ENCODE peak calls at places on chromosomes 12 and 14, in nine cellular contexts. K is H9, X is upper lobe of right lung, C is GM23248, S is EL, N is midbrain, E is right atrium auricular region, V is lower lobe of right lung, M is fibroblast of lung. T is an unnamed sample.

GRCh38 chr14:105267820-105268548 is 19.7 kb downstream of the BTBD6 start:
- DNase-seq in K (no peak), X (no peak), C (no peak), S (no peak), N (no peak), E (no peak), V (no peak), M (no peak), T (no peak)

GRCh38 chr12:6646276-6647082 is 753 bp downstream of the ACRBP start:
- DNase-seq in K (no peak), X (no peak), C (no peak), S (no peak), N (no peak), E (no peak), V (no peak), M (no peak), T (peak; percentile 70)

GRCh38 chr12:4538207-4539160 is at the start of gene RAD51AP1:
- DNase-seq in K (peak; percentile 99), X (peak; percentile 97), C (peak; percentile 98), S (peak; percentile 97), N (peak; percentile 97), E (peak; percentile 95), V (peak; percentile 94), M (peak; percentile 99), T (peak; percentile 96)

GRCh38 chr14:68626386-68626785 is 166.5 kb downstream of the ZFP36L1 start:
- DNase-seq in K (no peak), X (peak; percentile 13), C (peak; percentile 22), S (no peak), N (no peak), E (no peak), V (no peak), M (no peak), T (no peak)

GRCh38 chr14:65229431-65230286 is 127.3 kb upstream of the MAX start:
- DNase-seq in K (peak; percentile 60), X (peak; percentile 76), C (peak; percentile 67), S (peak; percentile 54), N (peak; percentile 74), E (no peak), V (peak; percentile 56), M (peak; percentile 51), T (no peak)

GRCh38 chr12:122873540-122873939 is 22.4 kb downstream of the VPS37B start:
- DNase-seq in K (no peak), X (no peak), C (no peak), S (no peak), N (no peak), E (no peak), V (no peak), M (no peak), T (no peak)

GRCh38 chr14:56284641-56285040 is 166.4 kb downstream of the PELI2 start:
- DNase-seq in K (no peak), X (no peak), C (no peak), S (no peak), N (no peak), E (no peak), V (no peak), M (no peak), T (no peak)

GRCh38 chr12:34404377-34405285 is 382.3 kb downstream of the ALG10 start:
- DNase-seq in K (peak; percentile 15), X (peak; percentile 23), C (no peak), S (no peak), N (no peak), E (peak; percentile 34), V (peak; percentile 13), M (no peak), T (peak; percentile 38)

GRCh38 chr14:101130861-101131260 is 227.3 kb upstream of the RTL1 start:
- DNase-seq in K (no peak), X (peak; percentile 51), C (no peak), S (no peak), N (no peak), E (no peak), V (peak; percentile 26), M (no peak), T (no peak)

GRCh38 chr12:69501154-69501895 is 31.1 kb downstream of the FRS2 start:
- DNase-seq in K (no peak), X (no peak), C (peak; percentile 76), S (peak; percentile 59), N (no peak), E (no peak), V (no peak), M (no peak), T (no peak)

GRCh38 chr12:123011701-123012100 is 31.2 kb downstream of the ARL6IP4 start:
- DNase-seq in K (no peak), X (no peak), C (no peak), S (no peak), N (no peak), E (no peak), V (no peak), M (no peak), T (no peak)

GRCh38 chr14:99884834-99885648 is 91.8 kb downstream of the EML1 start:
- DNase-seq in K (no peak), X (no peak), C (peak; percentile 79), S (peak; percentile 65), N (peak; percentile 83), E (no peak), V (no peak), M (peak; percentile 82), T (peak; percentile 70)

GRCh38 chr12:1908758-1909157 is 9.7 kb downstream of the CACNA2D4 start:
- DNase-seq in K (peak; percentile 23), X (peak; percentile 50), C (no peak), S (no peak), N (no peak), E (no peak), V (peak; percentile 24), M (no peak), T (no peak)

GRCh38 chr14:95667251-95667693 is 19.0 kb upstream of the TCL1B start:
- DNase-seq in K (no peak), X (no peak), C (no peak), S (no peak), N (no peak), E (no peak), V (no peak), M (no peak), T (no peak)

GRCh38 chr12:18849761-18850160 is 111.8 kb downstream of the CAPZA3 start:
- DNase-seq in K (no peak), X (no peak), C (peak; percentile 9), S (no peak), N (no peak), E (no peak), V (no peak), M (no peak), T (no peak)

GRCh38 chr14:26204954-26205479 is 392.8 kb downstream of the NOVA1 start:
- DNase-seq in K (peak; percentile 63), X (no peak), C (peak; percentile 40), S (no peak), N (peak; percentile 36), E (no peak), V (peak; percentile 39), M (peak; percentile 30), T (peak; percentile 72)

GRCh38 chr12:93318720-93319522 is 58.8 kb upstream of the NUDT4 start:
- DNase-seq in K (no peak), X (no peak), C (peak; percentile 20), S (no peak), N (no peak), E (no peak), V (no peak), M (peak; percentile 79), T (no peak)

GRCh38 chr14:53509227-53509822 is 356.2 kb upstream of the DDHD1 start:
- DNase-seq in K (peak; percentile 30), X (no peak), C (peak; percentile 72), S (peak; percentile 68), N (no peak), E (peak; percentile 72), V (no peak), M (peak; percentile 98), T (peak; percentile 88)

GRCh38 chr14:73239463-73240241 is 2.3 kb downstream of the PAPLN start:
- DNase-seq in K (peak; percentile 61), X (no peak), C (peak; percentile 71), S (peak; percentile 56), N (peak; percentile 64), E (peak; percentile 75), V (peak; percentile 59), M (peak; percentile 72), T (peak; percentile 88)

GRCh38 chr12:53325539-53326061 is 4.2 kb upstream of the AAAS start:
- DNase-seq in K (peak; percentile 60), X (peak; percentile 70), C (peak; percentile 66), S (peak; percentile 27), N (peak; percentile 87), E (peak; percentile 58), V (peak; percentile 65), M (no peak), T (peak; percentile 73)

GRCh38 chr12:39541471-39541870 is 78.1 kb downstream of the ABCD2 start:
- DNase-seq in K (no peak), X (no peak), C (no peak), S (no peak), N (no peak), E (no peak), V (no peak), M (no peak), T (no peak)

GRCh38 chr14:103296007-103296406 is 38.0 kb upstream of the EIF5 start:
- DNase-seq in K (no peak), X (no peak), C (peak; percentile 81), S (peak; percentile 67), N (no peak), E (no peak), V (no peak), M (peak; percentile 52), T (peak; percentile 2)